ENCODE peak calls at places on chromosomes 16 and 17, in eight cellular contexts. One of them, this sample, is unnamed.
A peak's percentile ranks its signal among the peaks of the same experiment; 100 is the strongest.

GRCh38 chr17:11279776-11280344 is 38.8 kb downstream of the SHISA6 start:
- DNase-seq in WTC11: no peak
- DNase-seq in non-pigmented ciliary epithelial cell: no peak
- DNase-seq in A549: no peak
- DNase-seq in activated CD4-positive, alpha-beta T cell treated with anti-CD3 and anti-CD28 coated beads, Interleukin-2, amount 50 U/mL, for 48 hours: no peak
- DNase-seq in mucosa of descending colon: no peak
- DNase-seq in Daoy: no peak
- DNase-seq in T-cell: no peak
- DNase-seq in this sample: no peak

GRCh38 chr16:1789643-1790045 is 3.9 kb downstream of the IGFALS start:
- DNase-seq in WTC11: no peak
- DNase-seq in non-pigmented ciliary epithelial cell: no peak
- DNase-seq in A549: no peak
- DNase-seq in activated CD4-positive, alpha-beta T cell treated with anti-CD3 and anti-CD28 coated beads, Interleukin-2, amount 50 U/mL, for 48 hours: no peak
- DNase-seq in mucosa of descending colon: peak; percentile 39
- DNase-seq in Daoy: peak; percentile 0
- DNase-seq in T-cell: no peak
- DNase-seq in this sample: no peak

GRCh38 chr16:81703177-81704155 is 75.6 kb upstream of the PLCG2 start:
- DNase-seq in WTC11: no peak
- DNase-seq in non-pigmented ciliary epithelial cell: peak; percentile 87
- DNase-seq in A549: peak; percentile 80
- DNase-seq in activated CD4-positive, alpha-beta T cell treated with anti-CD3 and anti-CD28 coated beads, Interleukin-2, amount 50 U/mL, for 48 hours: no peak
- DNase-seq in mucosa of descending colon: no peak
- DNase-seq in Daoy: peak; percentile 83
- DNase-seq in T-cell: no peak
- DNase-seq in this sample: peak; percentile 92

GRCh38 chr17:5248821-5249479 is 14.3 kb upstream of the SCIMP start:
- DNase-seq in WTC11: peak; percentile 16
- DNase-seq in non-pigmented ciliary epithelial cell: no peak
- DNase-seq in A549: no peak
- DNase-seq in activated CD4-positive, alpha-beta T cell treated with anti-CD3 and anti-CD28 coated beads, Interleukin-2, amount 50 U/mL, for 48 hours: no peak
- DNase-seq in mucosa of descending colon: no peak
- DNase-seq in Daoy: no peak
- DNase-seq in T-cell: no peak
- DNase-seq in this sample: no peak

GRCh38 chr16:56734429-56734828 is 4.5 kb downstream of the NUP93 start:
- DNase-seq in WTC11: no peak
- DNase-seq in non-pigmented ciliary epithelial cell: no peak
- DNase-seq in A549: no peak
- DNase-seq in activated CD4-positive, alpha-beta T cell treated with anti-CD3 and anti-CD28 coated beads, Interleukin-2, amount 50 U/mL, for 48 hours: no peak
- DNase-seq in mucosa of descending colon: no peak
- DNase-seq in Daoy: peak; percentile 14
- DNase-seq in T-cell: no peak
- DNase-seq in this sample: peak; percentile 50

GRCh38 chr17:15290605-15291004 is 25.5 kb upstream of the PMP22 start:
- DNase-seq in WTC11: no peak
- DNase-seq in non-pigmented ciliary epithelial cell: no peak
- DNase-seq in A549: no peak
- DNase-seq in activated CD4-positive, alpha-beta T cell treated with anti-CD3 and anti-CD28 coated beads, Interleukin-2, amount 50 U/mL, for 48 hours: no peak
- DNase-seq in mucosa of descending colon: no peak
- DNase-seq in Daoy: no peak
- DNase-seq in T-cell: no peak
- DNase-seq in this sample: no peak

GRCh38 chr17:82966415-82966814 is 113.0 kb upstream of the METRNL start:
- DNase-seq in WTC11: no peak
- DNase-seq in non-pigmented ciliary epithelial cell: no peak
- DNase-seq in A549: no peak
- DNase-seq in activated CD4-positive, alpha-beta T cell treated with anti-CD3 and anti-CD28 coated beads, Interleukin-2, amount 50 U/mL, for 48 hours: no peak
- DNase-seq in mucosa of descending colon: no peak
- DNase-seq in Daoy: no peak
- DNase-seq in T-cell: no peak
- DNase-seq in this sample: no peak

GRCh38 chr17:2222301-2222700 is 81.3 kb downstream of the SMG6 start:
- DNase-seq in WTC11: no peak
- DNase-seq in non-pigmented ciliary epithelial cell: no peak
- DNase-seq in A549: no peak
- DNase-seq in activated CD4-positive, alpha-beta T cell treated with anti-CD3 and anti-CD28 coated beads, Interleukin-2, amount 50 U/mL, for 48 hours: no peak
- DNase-seq in mucosa of descending colon: no peak
- DNase-seq in Daoy: no peak
- DNase-seq in T-cell: no peak
- DNase-seq in this sample: no peak

GRCh38 chr17:9974460-9975381 is 69.7 kb upstream of the RCVRN start:
- DNase-seq in WTC11: no peak
- DNase-seq in non-pigmented ciliary epithelial cell: no peak
- DNase-seq in A549: no peak
- DNase-seq in activated CD4-positive, alpha-beta T cell treated with anti-CD3 and anti-CD28 coated beads, Interleukin-2, amount 50 U/mL, for 48 hours: no peak
- DNase-seq in mucosa of descending colon: no peak
- DNase-seq in Daoy: no peak
- DNase-seq in T-cell: no peak
- DNase-seq in this sample: no peak

GRCh38 chr17:17714879-17715278 is 33.6 kb downstream of the RAI1 start:
- DNase-seq in WTC11: no peak
- DNase-seq in non-pigmented ciliary epithelial cell: no peak
- DNase-seq in A549: no peak
- DNase-seq in activated CD4-positive, alpha-beta T cell treated with anti-CD3 and anti-CD28 coated beads, Interleukin-2, amount 50 U/mL, for 48 hours: no peak
- DNase-seq in mucosa of descending colon: no peak
- DNase-seq in Daoy: no peak
- DNase-seq in T-cell: no peak
- DNase-seq in this sample: no peak

GRCh38 chr16:81448154-81449131 is 3.8 kb downstream of the CMIP start:
- DNase-seq in WTC11: no peak
- DNase-seq in non-pigmented ciliary epithelial cell: no peak
- DNase-seq in A549: no peak
- DNase-seq in activated CD4-positive, alpha-beta T cell treated with anti-CD3 and anti-CD28 coated beads, Interleukin-2, amount 50 U/mL, for 48 hours: no peak
- DNase-seq in mucosa of descending colon: peak; percentile 89
- DNase-seq in Daoy: no peak
- DNase-seq in T-cell: no peak
- DNase-seq in this sample: no peak

GRCh38 chr17:81964081-81964849 is 3.3 kb upstream of the NOTUM start:
- DNase-seq in WTC11: no peak
- DNase-seq in non-pigmented ciliary epithelial cell: no peak
- DNase-seq in A549: no peak
- DNase-seq in activated CD4-positive, alpha-beta T cell treated with anti-CD3 and anti-CD28 coated beads, Interleukin-2, amount 50 U/mL, for 48 hours: no peak
- DNase-seq in mucosa of descending colon: no peak
- DNase-seq in Daoy: no peak
- DNase-seq in T-cell: no peak
- DNase-seq in this sample: no peak

GRCh38 chr16:56862776-56863175 is 2.2 kb upstream of the SLC12A3 start:
- DNase-seq in WTC11: no peak
- DNase-seq in non-pigmented ciliary epithelial cell: no peak
- DNase-seq in A549: no peak
- DNase-seq in activated CD4-positive, alpha-beta T cell treated with anti-CD3 and anti-CD28 coated beads, Interleukin-2, amount 50 U/mL, for 48 hours: no peak
- DNase-seq in mucosa of descending colon: no peak
- DNase-seq in Daoy: no peak
- DNase-seq in T-cell: no peak
- DNase-seq in this sample: no peak

GRCh38 chr17:82272495-82273326 is 789 bp downstream of the CSNK1D start:
- DNase-seq in WTC11: peak; percentile 50
- DNase-seq in non-pigmented ciliary epithelial cell: no peak
- DNase-seq in A549: peak; percentile 59
- DNase-seq in activated CD4-positive, alpha-beta T cell treated with anti-CD3 and anti-CD28 coated beads, Interleukin-2, amount 50 U/mL, for 48 hours: peak; percentile 34
- DNase-seq in mucosa of descending colon: peak; percentile 69
- DNase-seq in Daoy: no peak
- DNase-seq in T-cell: peak; percentile 18
- DNase-seq in this sample: no peak

GRCh38 chr16:48014349-48015135 is 141.3 kb downstream of the ABCC12 start:
- DNase-seq in WTC11: no peak
- DNase-seq in non-pigmented ciliary epithelial cell: peak; percentile 42
- DNase-seq in A549: peak; percentile 12
- DNase-seq in activated CD4-positive, alpha-beta T cell treated with anti-CD3 and anti-CD28 coated beads, Interleukin-2, amount 50 U/mL, for 48 hours: no peak
- DNase-seq in mucosa of descending colon: no peak
- DNase-seq in Daoy: peak; percentile 71
- DNase-seq in T-cell: no peak
- DNase-seq in this sample: peak; percentile 64

GRCh38 chr17:62641101-62641500 is 13.6 kb downstream of the MRC2 start:
- DNase-seq in WTC11: peak; percentile 10
- DNase-seq in non-pigmented ciliary epithelial cell: no peak
- DNase-seq in A549: no peak
- DNase-seq in activated CD4-positive, alpha-beta T cell treated with anti-CD3 and anti-CD28 coated beads, Interleukin-2, amount 50 U/mL, for 48 hours: no peak
- DNase-seq in mucosa of descending colon: no peak
- DNase-seq in Daoy: no peak
- DNase-seq in T-cell: no peak
- DNase-seq in this sample: no peak

GRCh38 chr17:63399856-63400255 is 46.2 kb downstream of the CYB561 start:
- DNase-seq in WTC11: no peak
- DNase-seq in non-pigmented ciliary epithelial cell: no peak
- DNase-seq in A549: no peak
- DNase-seq in activated CD4-positive, alpha-beta T cell treated with anti-CD3 and anti-CD28 coated beads, Interleukin-2, amount 50 U/mL, for 48 hours: no peak
- DNase-seq in mucosa of descending colon: peak; percentile 37
- DNase-seq in Daoy: no peak
- DNase-seq in T-cell: no peak
- DNase-seq in this sample: no peak

GRCh38 chr17:30864636-30865035 is 32.9 kb downstream of the ATAD5 start:
- DNase-seq in WTC11: no peak
- DNase-seq in non-pigmented ciliary epithelial cell: no peak
- DNase-seq in A549: no peak
- DNase-seq in activated CD4-positive, alpha-beta T cell treated with anti-CD3 and anti-CD28 coated beads, Interleukin-2, amount 50 U/mL, for 48 hours: no peak
- DNase-seq in mucosa of descending colon: no peak
- DNase-seq in Daoy: no peak
- DNase-seq in T-cell: no peak
- DNase-seq in this sample: no peak

This sample was measured in H54.